ENCODE peak calls at places on chromosome 3, in six cellular contexts. One of them, this sample, is unnamed.

GRCh38 chr3:4501422-4501821 is 8.3 kb downstream of the ITPR1 start:
- DNase-seq in GM10248: no peak
- DNase-seq in activated naive CD4-positive, alpha-beta T cell: no peak
- DNase-seq in stimulated activated naive CD8-positive, alpha-beta T cell treated with anti-CD3 and anti-CD28 coated beads, Interleukin-15, Interleukin-2, amounts not matched to agents 100 U/mL and 50 U/mL, for 24 hours: no peak
- DNase-seq in stimulated activated CD4-positive, alpha-beta T cell treated with anti-CD3 and anti-CD28 coated beads, Interleukin-1b, Interleukin-23, amount 100 ng/mL, for 4 hours: no peak
- DNase-seq in adipocyte: no peak
- DNase-seq in this sample: no peak

GRCh38 chr3:118941236-118941635 is 93.4 kb downstream of the IGSF11 start:
- DNase-seq in GM10248: no peak
- DNase-seq in activated naive CD4-positive, alpha-beta T cell: no peak
- DNase-seq in stimulated activated naive CD8-positive, alpha-beta T cell treated with anti-CD3 and anti-CD28 coated beads, Interleukin-15, Interleukin-2, amounts not matched to agents 100 U/mL and 50 U/mL, for 24 hours: no peak
- DNase-seq in stimulated activated CD4-positive, alpha-beta T cell treated with anti-CD3 and anti-CD28 coated beads, Interleukin-1b, Interleukin-23, amount 100 ng/mL, for 4 hours: no peak
- DNase-seq in adipocyte: no peak
- DNase-seq in this sample: no peak

GRCh38 chr3:24004171-24004938 is 59.3 kb downstream of the NR1D2 start:
- DNase-seq in GM10248: no peak
- DNase-seq in activated naive CD4-positive, alpha-beta T cell: no peak
- DNase-seq in stimulated activated naive CD8-positive, alpha-beta T cell treated with anti-CD3 and anti-CD28 coated beads, Interleukin-15, Interleukin-2, amounts not matched to agents 100 U/mL and 50 U/mL, for 24 hours: peak
- DNase-seq in stimulated activated CD4-positive, alpha-beta T cell treated with anti-CD3 and anti-CD28 coated beads, Interleukin-1b, Interleukin-23, amount 100 ng/mL, for 4 hours: no peak
- DNase-seq in adipocyte: no peak
- DNase-seq in this sample: no peak

GRCh38 chr3:155079795-155080546 is at the start of gene MME:
- DNase-seq in GM10248: peak
- DNase-seq in activated naive CD4-positive, alpha-beta T cell: no peak
- DNase-seq in stimulated activated naive CD8-positive, alpha-beta T cell treated with anti-CD3 and anti-CD28 coated beads, Interleukin-15, Interleukin-2, amounts not matched to agents 100 U/mL and 50 U/mL, for 24 hours: no peak
- DNase-seq in stimulated activated CD4-positive, alpha-beta T cell treated with anti-CD3 and anti-CD28 coated beads, Interleukin-1b, Interleukin-23, amount 100 ng/mL, for 4 hours: no peak
- DNase-seq in adipocyte: peak
- DNase-seq in this sample: no peak

GRCh38 chr3:100570811-100571210 is 38.6 kb upstream of the ADGRG7 start:
- DNase-seq in GM10248: no peak
- DNase-seq in activated naive CD4-positive, alpha-beta T cell: no peak
- DNase-seq in stimulated activated naive CD8-positive, alpha-beta T cell treated with anti-CD3 and anti-CD28 coated beads, Interleukin-15, Interleukin-2, amounts not matched to agents 100 U/mL and 50 U/mL, for 24 hours: no peak
- DNase-seq in stimulated activated CD4-positive, alpha-beta T cell treated with anti-CD3 and anti-CD28 coated beads, Interleukin-1b, Interleukin-23, amount 100 ng/mL, for 4 hours: no peak
- DNase-seq in adipocyte: peak
- DNase-seq in this sample: no peak

GRCh38 chr3:98130421-98130820 is at the start of gene OR5H1:
- DNase-seq in GM10248: no peak
- DNase-seq in activated naive CD4-positive, alpha-beta T cell: no peak
- DNase-seq in stimulated activated naive CD8-positive, alpha-beta T cell treated with anti-CD3 and anti-CD28 coated beads, Interleukin-15, Interleukin-2, amounts not matched to agents 100 U/mL and 50 U/mL, for 24 hours: no peak
- DNase-seq in stimulated activated CD4-positive, alpha-beta T cell treated with anti-CD3 and anti-CD28 coated beads, Interleukin-1b, Interleukin-23, amount 100 ng/mL, for 4 hours: no peak
- DNase-seq in adipocyte: no peak
- DNase-seq in this sample: no peak

GRCh38 chr3:129182390-129183180 is 1.1 kb downstream of the CNBP start:
- DNase-seq in GM10248: no peak
- DNase-seq in activated naive CD4-positive, alpha-beta T cell: no peak
- DNase-seq in stimulated activated naive CD8-positive, alpha-beta T cell treated with anti-CD3 and anti-CD28 coated beads, Interleukin-15, Interleukin-2, amounts not matched to agents 100 U/mL and 50 U/mL, for 24 hours: no peak
- DNase-seq in stimulated activated CD4-positive, alpha-beta T cell treated with anti-CD3 and anti-CD28 coated beads, Interleukin-1b, Interleukin-23, amount 100 ng/mL, for 4 hours: no peak
- DNase-seq in adipocyte: peak
- DNase-seq in this sample: no peak

GRCh38 chr3:160876568-160877100 is 120.6 kb downstream of the PPM1L start:
- DNase-seq in GM10248: no peak
- DNase-seq in activated naive CD4-positive, alpha-beta T cell: no peak
- DNase-seq in stimulated activated naive CD8-positive, alpha-beta T cell treated with anti-CD3 and anti-CD28 coated beads, Interleukin-15, Interleukin-2, amounts not matched to agents 100 U/mL and 50 U/mL, for 24 hours: no peak
- DNase-seq in stimulated activated CD4-positive, alpha-beta T cell treated with anti-CD3 and anti-CD28 coated beads, Interleukin-1b, Interleukin-23, amount 100 ng/mL, for 4 hours: no peak
- DNase-seq in adipocyte: no peak
- DNase-seq in this sample: no peak

GRCh38 chr3:40387001-40387894 is at the start of gene ENTPD3:
- DNase-seq in GM10248: peak
- DNase-seq in activated naive CD4-positive, alpha-beta T cell: no peak
- DNase-seq in stimulated activated naive CD8-positive, alpha-beta T cell treated with anti-CD3 and anti-CD28 coated beads, Interleukin-15, Interleukin-2, amounts not matched to agents 100 U/mL and 50 U/mL, for 24 hours: peak
- DNase-seq in stimulated activated CD4-positive, alpha-beta T cell treated with anti-CD3 and anti-CD28 coated beads, Interleukin-1b, Interleukin-23, amount 100 ng/mL, for 4 hours: peak
- DNase-seq in adipocyte: peak
- DNase-seq in this sample: no peak

GRCh38 chr3:30752961-30753360 is 141.5 kb downstream of the GADL1 start:
- DNase-seq in GM10248: no peak
- DNase-seq in activated naive CD4-positive, alpha-beta T cell: no peak
- DNase-seq in stimulated activated naive CD8-positive, alpha-beta T cell treated with anti-CD3 and anti-CD28 coated beads, Interleukin-15, Interleukin-2, amounts not matched to agents 100 U/mL and 50 U/mL, for 24 hours: no peak
- DNase-seq in stimulated activated CD4-positive, alpha-beta T cell treated with anti-CD3 and anti-CD28 coated beads, Interleukin-1b, Interleukin-23, amount 100 ng/mL, for 4 hours: no peak
- DNase-seq in adipocyte: peak
- DNase-seq in this sample: no peak

GRCh38 chr3:8660271-8660731 is 15.7 kb upstream of the SSUH2 start:
- DNase-seq in GM10248: no peak
- DNase-seq in activated naive CD4-positive, alpha-beta T cell: no peak
- DNase-seq in stimulated activated naive CD8-positive, alpha-beta T cell treated with anti-CD3 and anti-CD28 coated beads, Interleukin-15, Interleukin-2, amounts not matched to agents 100 U/mL and 50 U/mL, for 24 hours: no peak
- DNase-seq in stimulated activated CD4-positive, alpha-beta T cell treated with anti-CD3 and anti-CD28 coated beads, Interleukin-1b, Interleukin-23, amount 100 ng/mL, for 4 hours: no peak
- DNase-seq in adipocyte: peak
- DNase-seq in this sample: no peak

GRCh38 chr3:56269755-56270154 is 198.5 kb downstream of the ERC2 start:
- DNase-seq in GM10248: no peak
- DNase-seq in activated naive CD4-positive, alpha-beta T cell: no peak
- DNase-seq in stimulated activated naive CD8-positive, alpha-beta T cell treated with anti-CD3 and anti-CD28 coated beads, Interleukin-15, Interleukin-2, amounts not matched to agents 100 U/mL and 50 U/mL, for 24 hours: no peak
- DNase-seq in stimulated activated CD4-positive, alpha-beta T cell treated with anti-CD3 and anti-CD28 coated beads, Interleukin-1b, Interleukin-23, amount 100 ng/mL, for 4 hours: no peak
- DNase-seq in adipocyte: peak
- DNase-seq in this sample: no peak

GRCh38 chr3:98680723-98681122 is 82.4 kb upstream of the ST3GAL6 start:
- DNase-seq in GM10248: no peak
- DNase-seq in activated naive CD4-positive, alpha-beta T cell: no peak
- DNase-seq in stimulated activated naive CD8-positive, alpha-beta T cell treated with anti-CD3 and anti-CD28 coated beads, Interleukin-15, Interleukin-2, amounts not matched to agents 100 U/mL and 50 U/mL, for 24 hours: no peak
- DNase-seq in stimulated activated CD4-positive, alpha-beta T cell treated with anti-CD3 and anti-CD28 coated beads, Interleukin-1b, Interleukin-23, amount 100 ng/mL, for 4 hours: no peak
- DNase-seq in adipocyte: no peak
- DNase-seq in this sample: no peak

GRCh38 chr3:172253200-172253599 is 195.1 kb downstream of the GHSR start:
- DNase-seq in GM10248: no peak
- DNase-seq in activated naive CD4-positive, alpha-beta T cell: no peak
- DNase-seq in stimulated activated naive CD8-positive, alpha-beta T cell treated with anti-CD3 and anti-CD28 coated beads, Interleukin-15, Interleukin-2, amounts not matched to agents 100 U/mL and 50 U/mL, for 24 hours: no peak
- DNase-seq in stimulated activated CD4-positive, alpha-beta T cell treated with anti-CD3 and anti-CD28 coated beads, Interleukin-1b, Interleukin-23, amount 100 ng/mL, for 4 hours: no peak
- DNase-seq in adipocyte: no peak
- DNase-seq in this sample: no peak

GRCh38 chr3:119763466-119763865 is 18.4 kb upstream of the NR1I2 start:
- DNase-seq in GM10248: no peak
- DNase-seq in activated naive CD4-positive, alpha-beta T cell: no peak
- DNase-seq in stimulated activated naive CD8-positive, alpha-beta T cell treated with anti-CD3 and anti-CD28 coated beads, Interleukin-15, Interleukin-2, amounts not matched to agents 100 U/mL and 50 U/mL, for 24 hours: no peak
- DNase-seq in stimulated activated CD4-positive, alpha-beta T cell treated with anti-CD3 and anti-CD28 coated beads, Interleukin-1b, Interleukin-23, amount 100 ng/mL, for 4 hours: no peak
- DNase-seq in adipocyte: no peak
- DNase-seq in this sample: no peak

GRCh38 chr3:125045965-125046364 is 9.8 kb downstream of the HEG1 start:
- DNase-seq in GM10248: no peak
- DNase-seq in activated naive CD4-positive, alpha-beta T cell: no peak
- DNase-seq in stimulated activated naive CD8-positive, alpha-beta T cell treated with anti-CD3 and anti-CD28 coated beads, Interleukin-15, Interleukin-2, amounts not matched to agents 100 U/mL and 50 U/mL, for 24 hours: no peak
- DNase-seq in stimulated activated CD4-positive, alpha-beta T cell treated with anti-CD3 and anti-CD28 coated beads, Interleukin-1b, Interleukin-23, amount 100 ng/mL, for 4 hours: no peak
- DNase-seq in adipocyte: peak
- DNase-seq in this sample: no peak

GRCh38 chr3:112464264-112464663 is 35.0 kb downstream of the BTLA start:
- DNase-seq in GM10248: peak
- DNase-seq in activated naive CD4-positive, alpha-beta T cell: no peak
- DNase-seq in stimulated activated naive CD8-positive, alpha-beta T cell treated with anti-CD3 and anti-CD28 coated beads, Interleukin-15, Interleukin-2, amounts not matched to agents 100 U/mL and 50 U/mL, for 24 hours: no peak
- DNase-seq in stimulated activated CD4-positive, alpha-beta T cell treated with anti-CD3 and anti-CD28 coated beads, Interleukin-1b, Interleukin-23, amount 100 ng/mL, for 4 hours: no peak
- DNase-seq in adipocyte: no peak
- DNase-seq in this sample: no peak

GRCh38 chr3:36060950-36061349 is 319.4 kb upstream of the STAC start:
- DNase-seq in GM10248: no peak
- DNase-seq in activated naive CD4-positive, alpha-beta T cell: no peak
- DNase-seq in stimulated activated naive CD8-positive, alpha-beta T cell treated with anti-CD3 and anti-CD28 coated beads, Interleukin-15, Interleukin-2, amounts not matched to agents 100 U/mL and 50 U/mL, for 24 hours: no peak
- DNase-seq in stimulated activated CD4-positive, alpha-beta T cell treated with anti-CD3 and anti-CD28 coated beads, Interleukin-1b, Interleukin-23, amount 100 ng/mL, for 4 hours: no peak
- DNase-seq in adipocyte: no peak
- DNase-seq in this sample: no peak

GRCh38 chr3:8482960-8483665 is 18.5 kb upstream of the LMCD1 start:
- DNase-seq in GM10248: no peak
- DNase-seq in activated naive CD4-positive, alpha-beta T cell: no peak
- DNase-seq in stimulated activated naive CD8-positive, alpha-beta T cell treated with anti-CD3 and anti-CD28 coated beads, Interleukin-15, Interleukin-2, amounts not matched to agents 100 U/mL and 50 U/mL, for 24 hours: no peak
- DNase-seq in stimulated activated CD4-positive, alpha-beta T cell treated with anti-CD3 and anti-CD28 coated beads, Interleukin-1b, Interleukin-23, amount 100 ng/mL, for 4 hours: no peak
- DNase-seq in adipocyte: peak
- DNase-seq in this sample: no peak

GRCh38 chr3:69013256-69014021 is at the start of gene EOGT:
- DNase-seq in GM10248: peak
- DNase-seq in activated naive CD4-positive, alpha-beta T cell: peak
- DNase-seq in stimulated activated naive CD8-positive, alpha-beta T cell treated with anti-CD3 and anti-CD28 coated beads, Interleukin-15, Interleukin-2, amounts not matched to agents 100 U/mL and 50 U/mL, for 24 hours: peak
- DNase-seq in stimulated activated CD4-positive, alpha-beta T cell treated with anti-CD3 and anti-CD28 coated beads, Interleukin-1b, Interleukin-23, amount 100 ng/mL, for 4 hours: peak
- DNase-seq in adipocyte: peak
- DNase-seq in this sample: no peak

GRCh38 chr3:184724662-184725061 is 12.8 kb upstream of the MAGEF1 start:
- DNase-seq in GM10248: no peak
- DNase-seq in activated naive CD4-positive, alpha-beta T cell: no peak
- DNase-seq in stimulated activated naive CD8-positive, alpha-beta T cell treated with anti-CD3 and anti-CD28 coated beads, Interleukin-15, Interleukin-2, amounts not matched to agents 100 U/mL and 50 U/mL, for 24 hours: no peak
- DNase-seq in stimulated activated CD4-positive, alpha-beta T cell treated with anti-CD3 and anti-CD28 coated beads, Interleukin-1b, Interleukin-23, amount 100 ng/mL, for 4 hours: no peak
- DNase-seq in adipocyte: no peak
- DNase-seq in this sample: no peak

GRCh38 chr3:144831955-144832716 is 860.5 kb downstream of the DIPK2A start:
- DNase-seq in GM10248: no peak
- DNase-seq in activated naive CD4-positive, alpha-beta T cell: no peak
- DNase-seq in stimulated activated naive CD8-positive, alpha-beta T cell treated with anti-CD3 and anti-CD28 coated beads, Interleukin-15, Interleukin-2, amounts not matched to agents 100 U/mL and 50 U/mL, for 24 hours: no peak
- DNase-seq in stimulated activated CD4-positive, alpha-beta T cell treated with anti-CD3 and anti-CD28 coated beads, Interleukin-1b, Interleukin-23, amount 100 ng/mL, for 4 hours: no peak
- DNase-seq in adipocyte: no peak
- DNase-seq in this sample: no peak

GRCh38 chr3:159667261-159667660 is 321.4 kb upstream of the IL12A start:
- DNase-seq in GM10248: no peak
- DNase-seq in activated naive CD4-positive, alpha-beta T cell: no peak
- DNase-seq in stimulated activated naive CD8-positive, alpha-beta T cell treated with anti-CD3 and anti-CD28 coated beads, Interleukin-15, Interleukin-2, amounts not matched to agents 100 U/mL and 50 U/mL, for 24 hours: no peak
- DNase-seq in stimulated activated CD4-positive, alpha-beta T cell treated with anti-CD3 and anti-CD28 coated beads, Interleukin-1b, Interleukin-23, amount 100 ng/mL, for 4 hours: no peak
- DNase-seq in adipocyte: no peak
- DNase-seq in this sample: no peak

GRCh38 chr3:89572261-89572660 is 464.8 kb downstream of the EPHA3 start:
- DNase-seq in GM10248: no peak
- DNase-seq in activated naive CD4-positive, alpha-beta T cell: no peak
- DNase-seq in stimulated activated naive CD8-positive, alpha-beta T cell treated with anti-CD3 and anti-CD28 coated beads, Interleukin-15, Interleukin-2, amounts not matched to agents 100 U/mL and 50 U/mL, for 24 hours: no peak
- DNase-seq in stimulated activated CD4-positive, alpha-beta T cell treated with anti-CD3 and anti-CD28 coated beads, Interleukin-1b, Interleukin-23, amount 100 ng/mL, for 4 hours: no peak
- DNase-seq in adipocyte: no peak
- DNase-seq in this sample: no peak

GRCh38 chr3:171323934-171324535 is 136.2 kb downstream of the TNIK start:
- DNase-seq in GM10248: no peak
- DNase-seq in activated naive CD4-positive, alpha-beta T cell: no peak
- DNase-seq in stimulated activated naive CD8-positive, alpha-beta T cell treated with anti-CD3 and anti-CD28 coated beads, Interleukin-15, Interleukin-2, amounts not matched to agents 100 U/mL and 50 U/mL, for 24 hours: no peak
- DNase-seq in stimulated activated CD4-positive, alpha-beta T cell treated with anti-CD3 and anti-CD28 coated beads, Interleukin-1b, Interleukin-23, amount 100 ng/mL, for 4 hours: no peak
- DNase-seq in adipocyte: no peak
- DNase-seq in this sample: no peak

GRCh38 chr3:110180733-110181132 is 843.4 kb upstream of the DPPA4 start:
- DNase-seq in GM10248: no peak
- DNase-seq in activated naive CD4-positive, alpha-beta T cell: no peak
- DNase-seq in stimulated activated naive CD8-positive, alpha-beta T cell treated with anti-CD3 and anti-CD28 coated beads, Interleukin-15, Interleukin-2, amounts not matched to agents 100 U/mL and 50 U/mL, for 24 hours: no peak
- DNase-seq in stimulated activated CD4-positive, alpha-beta T cell treated with anti-CD3 and anti-CD28 coated beads, Interleukin-1b, Interleukin-23, amount 100 ng/mL, for 4 hours: no peak
- DNase-seq in adipocyte: peak
- DNase-seq in this sample: no peak

GRCh38 chr3:147269907-147270306 is 136.4 kb downstream of the ZIC4 start:
- DNase-seq in GM10248: no peak
- DNase-seq in activated naive CD4-positive, alpha-beta T cell: no peak
- DNase-seq in stimulated activated naive CD8-positive, alpha-beta T cell treated with anti-CD3 and anti-CD28 coated beads, Interleukin-15, Interleukin-2, amounts not matched to agents 100 U/mL and 50 U/mL, for 24 hours: no peak
- DNase-seq in stimulated activated CD4-positive, alpha-beta T cell treated with anti-CD3 and anti-CD28 coated beads, Interleukin-1b, Interleukin-23, amount 100 ng/mL, for 4 hours: no peak
- DNase-seq in adipocyte: no peak
- DNase-seq in this sample: no peak

This sample was measured in NCI-H2081 treated with DMSO at 0.1 percent for 48 hours.